ENCODE peak calls at places on chromosomes 12 and 14, in nine cellular contexts. J is AG08395; P is stimulated activated CD4-positive, alpha-beta T cell treated with anti-CD3 and anti-CD28 coated beads, Interleukin-4, amount 100 ng/mL, for 1 hour; E is fibroblast of gingiva; G is cardiac muscle cell; R is activated effector memory CD4-positive, alpha-beta T cell treated with Interleukin-2 at 50 U/mL for 16 hours; H is HL-60; S is D721Med; Y is effector CD8-positive, alpha-beta T cell. V is an unnamed sample.

GRCh38 chr12:20885552-20885951 is 75.0 kb downstream of the SLCO1B3 start:
- DNase-seq in J (no peak), P (no peak), E (no peak), G (no peak), R (no peak), H (no peak), S (no peak), Y (no peak), V (no peak)

GRCh38 chr14:21455592-21455911 is 371 bp downstream of the CHD8 start:
- DNase-seq in J (peak), P (no peak), E (peak), G (no peak), R (no peak), H (no peak), S (no peak), Y (no peak), V (no peak)

GRCh38 chr12:125299840-125300239 is 234.6 kb downstream of the AACS start:
- DNase-seq in J (no peak), P (no peak), E (no peak), G (no peak), R (no peak), H (no peak), S (no peak), Y (no peak), V (no peak)

GRCh38 chr14:75928587-75929230 is 53.1 kb downstream of the TGFB3 start:
- DNase-seq in J (no peak), P (no peak), E (peak), G (no peak), R (no peak), H (no peak), S (no peak), Y (no peak), V (no peak)

GRCh38 chr12:91381309-91381804 is 198.7 kb upstream of the DCN start:
- DNase-seq in J (peak), P (no peak), E (peak), G (peak), R (no peak), H (no peak), S (no peak), Y (no peak), V (peak)

GRCh38 chr12:53552346-53553327 is 45.4 kb upstream of the NPFF start:
- DNase-seq in J (no peak), P (no peak), E (no peak), G (no peak), R (no peak), H (no peak), S (no peak), Y (no peak), V (no peak)

GRCh38 chr14:30799933-30800332 is 74.4 kb upstream of the COCH start:
- DNase-seq in J (no peak), P (no peak), E (no peak), G (no peak), R (no peak), H (no peak), S (no peak), Y (no peak), V (no peak)

GRCh38 chr14:55097894-55098560 is 31.0 kb upstream of the LGALS3 start:
- DNase-seq in J (no peak), P (peak), E (no peak), G (no peak), R (peak), H (no peak), S (no peak), Y (no peak), V (peak)

GRCh38 chr14:71115306-71115705 is 208.0 kb downstream of the PCNX1 start:
- DNase-seq in J (no peak), P (no peak), E (no peak), G (no peak), R (no peak), H (no peak), S (no peak), Y (no peak), V (no peak)

GRCh38 chr12:25332143-25332542 is 81.4 kb upstream of the KRAS start:
- DNase-seq in J (no peak), P (no peak), E (no peak), G (no peak), R (no peak), H (no peak), S (no peak), Y (no peak), V (no peak)

GRCh38 chr12:121465921-121466799 is 66.2 kb downstream of the RNF34 start:
- DNase-seq in J (peak), P (peak), E (no peak), G (peak), R (peak), H (peak), S (no peak), Y (peak), V (peak)

GRCh38 chr12:109815225-109815624 is 18.0 kb downstream of the TRPV4 start:
- DNase-seq in J (no peak), P (no peak), E (no peak), G (no peak), R (no peak), H (no peak), S (no peak), Y (no peak), V (no peak)

GRCh38 chr12:4194661-4195060 is 78.9 kb upstream of the CCND2 start:
- DNase-seq in J (no peak), P (no peak), E (no peak), G (no peak), R (no peak), H (no peak), S (no peak), Y (no peak), V (no peak)

GRCh38 chr12:57583008-57583831 is 7.8 kb upstream of the PIP4K2C start:
- DNase-seq in J (peak), P (peak), E (peak), G (peak), R (peak), H (peak), S (peak), Y (peak), V (peak)

GRCh38 chr14:60657609-60657983 is 8.3 kb upstream of the SIX1 start:
- DNase-seq in J (no peak), P (no peak), E (no peak), G (no peak), R (no peak), H (no peak), S (no peak), Y (no peak), V (no peak)

GRCh38 chr14:104200591-104200990 is 62.2 kb downstream of the KIF26A start:
- DNase-seq in J (no peak), P (no peak), E (no peak), G (no peak), R (no peak), H (no peak), S (no peak), Y (no peak), V (no peak)

GRCh38 chr12:124259168-124260066 is 35.5 kb upstream of the RFLNA start:
- DNase-seq in J (no peak), P (no peak), E (no peak), G (no peak), R (no peak), H (peak), S (no peak), Y (no peak), V (no peak)

GRCh38 chr12:108307006-108307405 is 32.1 kb downstream of the CMKLR1 start:
- DNase-seq in J (peak), P (no peak), E (peak), G (no peak), R (no peak), H (peak), S (no peak), Y (no peak), V (no peak)

GRCh38 chr12:131644481-131644880 is 66.4 kb upstream of the SFSWAP start:
- DNase-seq in J (no peak), P (no peak), E (no peak), G (no peak), R (no peak), H (no peak), S (no peak), Y (no peak), V (no peak)

GRCh38 chr12:127162902-127163301 is 1104.1 kb upstream of the TMEM132C start:
- DNase-seq in J (peak), P (peak), E (peak), G (no peak), R (peak), H (no peak), S (no peak), Y (no peak), V (peak)

GRCh38 chr14:90523544-90523943 is 126.7 kb downstream of the CALM1 start:
- DNase-seq in J (peak), P (no peak), E (peak), G (no peak), R (no peak), H (no peak), S (no peak), Y (no peak), V (no peak)

GRCh38 chr12:26135571-26135970 is 10.7 kb upstream of the BHLHE41 start:
- DNase-seq in J (no peak), P (no peak), E (no peak), G (no peak), R (no peak), H (no peak), S (no peak), Y (no peak), V (no peak)

GRCh38 chr12:1053690-1054089 is 62.7 kb downstream of the ERC1 start:
- DNase-seq in J (no peak), P (no peak), E (no peak), G (no peak), R (no peak), H (no peak), S (no peak), Y (no peak), V (no peak)

GRCh38 chr14:55103005-55103640 is 25.9 kb upstream of the LGALS3 start:
- DNase-seq in J (peak), P (peak), E (peak), G (peak), R (peak), H (no peak), S (no peak), Y (no peak), V (peak)

GRCh38 chr12:93653079-93653478 is 24.1 kb upstream of the CRADD start:
- DNase-seq in J (no peak), P (no peak), E (no peak), G (no peak), R (no peak), H (no peak), S (no peak), Y (no peak), V (no peak)

GRCh38 chr12:64390275-64390851 is at the start of gene C12orf56:
- DNase-seq in J (peak), P (peak), E (no peak), G (peak), R (no peak), H (no peak), S (peak), Y (no peak), V (peak)

GRCh38 chr12:6193853-6194815 is 6.1 kb upstream of the CD9 start:
- DNase-seq in J (no peak), P (no peak), E (no peak), G (peak), R (no peak), H (peak), S (no peak), Y (no peak), V (no peak)